ENCODE peak calls at places on chromosomes 12 and 14, in six cellular contexts. V is heart left ventricle, W is OCI-LY7, Y is tibial artery, D is ovary, R is testis. A is an unnamed sample.

GRCh38 chr14:85087201-85087600 is 442.7 kb upstream of the FLRT2 start:
- DNase-seq in Y (no peak), R (no peak), V (no peak), W (no peak), D (no peak), A (no peak)

GRCh38 chr12:80422549-80422948 is 21.5 kb upstream of the PTPRQ start:
- DNase-seq in W (no peak), R (no peak), V (no peak), D (no peak), Y (no peak), A (no peak)

GRCh38 chr12:5204271-5204670 is 160.6 kb downstream of the KCNA5 start:
- DNase-seq in W (no peak), Y (no peak), D (no peak), R (no peak), V (no peak), A (no peak)

GRCh38 chr14:77031680-77032482 is 3.4 kb upstream of the IRF2BPL start:
- DNase-seq in W (no peak), V (no peak), R (no peak), Y (peak; percentile 76), D (no peak), A (no peak)

GRCh38 chr12:5295966-5296365 is 135.9 kb upstream of the NTF3 start:
- DNase-seq in D (no peak), R (no peak), Y (peak; percentile 40), W (no peak), V (no peak), A (no peak)

GRCh38 chr12:101881228-101881627 is 3.8 kb downstream of the DRAM1 start:
- DNase-seq in R (no peak), V (no peak), Y (no peak), W (no peak), D (no peak), A (no peak)

GRCh38 chr12:131912526-131913274 is 16.4 kb upstream of the PUS1 start:
- DNase-seq in W (no peak), R (peak; percentile 95), V (peak; percentile 93), Y (peak; percentile 88), D (peak; percentile 77), A (peak; percentile 56)

GRCh38 chr14:90472632-90473031 is 75.8 kb downstream of the CALM1 start:
- DNase-seq in W (no peak), D (no peak), V (no peak), Y (no peak), R (no peak), A (no peak)

GRCh38 chr14:106436310-106436905 is 910.0 kb downstream of the TMEM121 start:
- DNase-seq in V (peak; percentile 72), D (no peak), R (peak; percentile 76), Y (no peak), W (peak; percentile 42), A (no peak)

GRCh38 chr14:105941226-105942166 is 415.1 kb downstream of the TMEM121 start:
- DNase-seq in W (no peak), Y (no peak), D (no peak), V (no peak), R (no peak), A (no peak)

GRCh38 chr14:60679566-60680258 is 30.4 kb upstream of the SIX1 start:
- DNase-seq in R (no peak), D (no peak), V (no peak), Y (no peak), W (no peak), A (no peak)

GRCh38 chr12:132351751-132352495 is 22.5 kb upstream of the GALNT9 start:
- DNase-seq in W (no peak), R (no peak), Y (no peak), D (no peak), V (peak; percentile 37), A (no peak)

GRCh38 chr12:6929806-6930452 is 2.2 kb downstream of the ATN1 start:
- DNase-seq in D (no peak), W (no peak), R (no peak), Y (no peak), V (no peak), A (no peak)

GRCh38 chr12:53538209-53538689 is 31.0 kb upstream of the NPFF start:
- DNase-seq in V (no peak), D (no peak), Y (peak; percentile 30), W (no peak), R (peak; percentile 83), A (no peak)

GRCh38 chr12:56282581-56282980 is 15.8 kb downstream of the COQ10A start:
- DNase-seq in R (no peak), D (no peak), Y (no peak), W (no peak), V (no peak), A (no peak)

GRCh38 chr12:93156091-93156490 is 221.6 kb upstream of the NUDT4 start:
- DNase-seq in R (no peak), V (no peak), D (no peak), Y (no peak), W (no peak), A (peak; percentile 48)

GRCh38 chr12:126198966-126199692 is 1133.9 kb downstream of the AACS start:
- DNase-seq in R (no peak), W (no peak), Y (no peak), V (no peak), D (no peak), A (peak; percentile 43)

GRCh38 chr12:46722737-46723136 is 103.1 kb downstream of the SLC38A4 start:
- DNase-seq in W (no peak), R (no peak), Y (no peak), D (no peak), V (no peak), A (no peak)

GRCh38 chr12:66744956-66745383 is 66.1 kb upstream of the GRIP1 start:
- DNase-seq in D (no peak), R (no peak), V (no peak), Y (no peak), W (no peak), A (no peak)
- TF ChIP-seq CTCF in D (no peak), R (no peak), V (no peak), Y (no peak), W (no peak), A (no peak)

GRCh38 chr14:75431827-75432226 is 4.0 kb downstream of the JDP2 start:
- DNase-seq in Y (no peak), R (no peak), W (no peak), D (no peak), V (no peak), A (no peak)

GRCh38 chr14:75430526-75430925 is 2.7 kb downstream of the JDP2 start:
- DNase-seq in D (peak; percentile 45), W (peak; percentile 29), R (peak; percentile 50), V (no peak), Y (peak; percentile 70), A (peak; percentile 47)

GRCh38 chr14:75432406-75432805 is 4.6 kb downstream of the JDP2 start:
- DNase-seq in D (no peak), W (no peak), V (no peak), Y (no peak), R (no peak), A (no peak)

GRCh38 chr14:75430106-75430505 is 2.3 kb downstream of the JDP2 start:
- DNase-seq in W (no peak), Y (peak; percentile 73), V (no peak), D (no peak), R (no peak), A (no peak)

DNA sequence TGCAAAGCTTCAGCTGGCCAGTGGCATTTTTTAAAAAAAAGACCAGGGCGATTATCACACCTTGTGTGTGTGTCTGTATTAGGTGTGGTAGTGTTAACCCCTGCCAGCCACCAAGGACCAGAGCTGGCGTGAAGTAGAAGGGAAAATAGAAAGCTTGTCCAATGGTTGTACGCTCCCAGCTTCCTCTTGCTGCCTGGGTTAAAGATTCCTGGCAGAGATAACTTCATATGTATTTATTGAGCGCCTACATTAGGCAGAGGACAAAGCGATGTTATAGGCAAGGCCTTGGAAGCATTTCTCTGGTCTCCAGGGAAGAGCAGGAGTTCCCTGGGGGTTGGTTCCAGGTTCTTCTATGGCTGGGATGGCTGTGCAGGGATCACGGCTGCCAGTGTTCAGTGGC is 3.2 kb downstream of the JDP2 start:
- DNase-seq in W (no peak), R (no peak), Y (no peak), D (no peak), V (no peak), A (no peak)
- H3K27ac ChIP-seq in W (peak overlapping the region; percentile 62), R (no peak overlapping the region), Y (peak overlapping the region; percentile 82), D (no peak overlapping the region), V (peak overlapping the region; percentile 86), A (peak overlapping the region; percentile 84)

GRCh38 chr12:1933342-1933992 is 15.0 kb upstream of the CACNA2D4 start:
- DNase-seq in V (no peak), W (peak; percentile 27), Y (no peak), R (no peak), D (peak; percentile 14), A (peak; percentile 8)
- TF ChIP-seq CTCF in V (no peak), W (peak; percentile 25), Y (no peak), R (no peak), D (no peak), A (no peak)

GRCh38 chr14:92646952-92647461 is 101.4 kb downstream of the LGMN start:
- DNase-seq in D (no peak), R (no peak), V (no peak), W (no peak), Y (no peak), A (no peak)
- H3K27ac ChIP-seq in D (no peak overlapping the region), R (peak overlapping the region; percentile 58), V (peak overlapping the region; percentile 42), W (no peak overlapping the region), Y (peak overlapping the region; percentile 97), A (peak overlapping the region; percentile 90)

GRCh38 chr12:124998705-124999104 is 5.3 kb downstream of the BRI3BP start:
- DNase-seq in Y (no peak), W (no peak), D (no peak), R (no peak), V (no peak), A (no peak)

GRCh38 chr12:124993568-124994434 is at the start of gene BRI3BP:
- DNase-seq in R (peak; percentile 64), D (peak; percentile 53), V (peak; percentile 88), W (peak; percentile 86), Y (peak; percentile 33), A (peak; percentile 75)

GRCh38 chr12:124992874-124993567 is 424 bp upstream of the BRI3BP start:
- DNase-seq in Y (no peak), W (peak; percentile 95), R (peak; percentile 44), D (no peak), V (no peak), A (peak; percentile 80)

GRCh38 chr12:124994435-124994975 is 1.1 kb downstream of the BRI3BP start:
- DNase-seq in R (no peak), W (peak; percentile 84), V (no peak), D (no peak), Y (no peak), A (peak; percentile 51)

GRCh38 chr12:124995200-124995961 is 1.9 kb downstream of the BRI3BP start:
- DNase-seq in R (no peak), D (no peak), V (no peak), W (peak; percentile 83), Y (no peak), A (no peak)
- TF ChIP-seq CTCF in R (no peak), D (no peak), V (no peak), W (no peak), Y (no peak), A (no peak)

DNA sequence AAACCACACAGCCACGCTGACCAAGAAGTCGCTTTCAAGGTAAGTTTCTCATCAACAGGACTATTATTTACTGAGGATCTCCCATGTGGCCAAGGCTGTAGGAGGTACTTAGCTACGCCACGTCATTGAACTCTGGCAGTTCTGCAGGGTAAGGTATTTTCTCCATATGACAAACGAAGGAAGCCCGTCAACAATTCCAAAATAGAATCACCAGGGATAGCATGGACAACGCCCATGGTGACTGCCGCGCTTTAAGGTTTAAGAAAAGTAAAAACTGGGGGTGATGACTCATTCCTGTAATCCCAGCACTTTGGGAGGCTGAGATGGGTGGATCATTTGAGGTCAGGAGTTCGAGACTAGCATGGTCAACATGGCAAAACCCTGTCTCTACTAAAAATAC is 28.6 kb downstream of the SSH1 start:
- DNase-seq in W (no peak), V (no peak), D (no peak), R (no peak), Y (no peak), A (no peak)
- H3K27ac ChIP-seq in W (no peak overlapping the region), V (peak overlapping the region; percentile 91), D (no peak overlapping the region), R (no peak overlapping the region), Y (peak overlapping the region; percentile 64), A (peak overlapping the region; percentile 87)

GRCh38 chr14:24212924-24213865 is at the start of gene CHMP4A:
- DNase-seq in D (peak; percentile 93), V (peak; percentile 97), R (peak; percentile 97), Y (peak; percentile 99), W (peak; percentile 98), A (peak; percentile 94)
- TF ChIP-seq CTCF in D (peak; percentile 22), V (peak; percentile 9), R (no peak), Y (no peak), W (no peak), A (no peak)